ENCODE peak calls at places on chromosomes 12 and 14, in eight cellular contexts. One of them, this sample, is unnamed.

GRCh38 chr14:104582005-104582404 is 2.4 kb downstream of the C14orf180 start:
- DNase-seq in natural killer cell treated with Interleukin-12 subunit alpha and Interleukin-12 subunit beta and Interleukin-15 and Interleukin-18, amount 100 ng/mL, for 72 hours: no peak
- DNase-seq in SW 1271: no peak
- DNase-seq in SW480: no peak
- DNase-seq in Ammon's horn: no peak
- DNase-seq in IMR-90: no peak
- DNase-seq in non-pigmented ciliary epithelial cell: no peak
- DNase-seq in HFFc6: no peak
- DNase-seq in this sample: no peak

GRCh38 chr12:102964872-102965271 is 7.4 kb downstream of the ASCL1 start:
- DNase-seq in natural killer cell treated with Interleukin-12 subunit alpha and Interleukin-12 subunit beta and Interleukin-15 and Interleukin-18, amount 100 ng/mL, for 72 hours: no peak
- DNase-seq in SW 1271: no peak
- DNase-seq in SW480: peak
- DNase-seq in Ammon's horn: peak
- DNase-seq in IMR-90: no peak
- DNase-seq in non-pigmented ciliary epithelial cell: no peak
- DNase-seq in HFFc6: no peak
- DNase-seq in this sample: no peak

GRCh38 chr14:22168092-22168955 is 420.7 kb downstream of the DAD1 start:
- DNase-seq in natural killer cell treated with Interleukin-12 subunit alpha and Interleukin-12 subunit beta and Interleukin-15 and Interleukin-18, amount 100 ng/mL, for 72 hours: no peak
- DNase-seq in SW 1271: no peak
- DNase-seq in SW480: no peak
- DNase-seq in Ammon's horn: no peak
- DNase-seq in IMR-90: peak
- DNase-seq in non-pigmented ciliary epithelial cell: no peak
- DNase-seq in HFFc6: no peak
- DNase-seq in this sample: no peak

GRCh38 chr12:126897102-126897501 is 1369.9 kb upstream of the TMEM132C start:
- DNase-seq in natural killer cell treated with Interleukin-12 subunit alpha and Interleukin-12 subunit beta and Interleukin-15 and Interleukin-18, amount 100 ng/mL, for 72 hours: no peak
- DNase-seq in SW 1271: no peak
- DNase-seq in SW480: no peak
- DNase-seq in Ammon's horn: no peak
- DNase-seq in IMR-90: no peak
- DNase-seq in non-pigmented ciliary epithelial cell: no peak
- DNase-seq in HFFc6: no peak
- DNase-seq in this sample: no peak

GRCh38 chr12:124750787-124751471 is 112.7 kb downstream of the SCARB1 start:
- DNase-seq in natural killer cell treated with Interleukin-12 subunit alpha and Interleukin-12 subunit beta and Interleukin-15 and Interleukin-18, amount 100 ng/mL, for 72 hours: no peak
- DNase-seq in SW 1271: peak
- DNase-seq in SW480: no peak
- DNase-seq in Ammon's horn: no peak
- DNase-seq in IMR-90: no peak
- DNase-seq in non-pigmented ciliary epithelial cell: no peak
- DNase-seq in HFFc6: no peak
- DNase-seq in this sample: no peak

GRCh38 chr14:75562048-75562447 is 16.4 kb upstream of the FLVCR2 start:
- DNase-seq in natural killer cell treated with Interleukin-12 subunit alpha and Interleukin-12 subunit beta and Interleukin-15 and Interleukin-18, amount 100 ng/mL, for 72 hours: peak
- DNase-seq in SW 1271: no peak
- DNase-seq in SW480: no peak
- DNase-seq in Ammon's horn: no peak
- DNase-seq in IMR-90: no peak
- DNase-seq in non-pigmented ciliary epithelial cell: no peak
- DNase-seq in HFFc6: no peak
- DNase-seq in this sample: no peak

GRCh38 chr12:49439042-49439441 is 71.8 kb downstream of the SPATS2 start:
- DNase-seq in natural killer cell treated with Interleukin-12 subunit alpha and Interleukin-12 subunit beta and Interleukin-15 and Interleukin-18, amount 100 ng/mL, for 72 hours: no peak
- DNase-seq in SW 1271: no peak
- DNase-seq in SW480: no peak
- DNase-seq in Ammon's horn: no peak
- DNase-seq in IMR-90: no peak
- DNase-seq in non-pigmented ciliary epithelial cell: no peak
- DNase-seq in HFFc6: no peak
- DNase-seq in this sample: no peak

GRCh38 chr12:121536929-121537813 is 43.7 kb downstream of the KDM2B start:
- DNase-seq in natural killer cell treated with Interleukin-12 subunit alpha and Interleukin-12 subunit beta and Interleukin-15 and Interleukin-18, amount 100 ng/mL, for 72 hours: peak
- DNase-seq in SW 1271: peak
- DNase-seq in SW480: peak
- DNase-seq in Ammon's horn: peak
- DNase-seq in IMR-90: peak
- DNase-seq in non-pigmented ciliary epithelial cell: no peak
- DNase-seq in HFFc6: peak
- DNase-seq in this sample: peak

GRCh38 chr12:49540229-49541139 is 1.7 kb downstream of the KCNH3 start:
- DNase-seq in natural killer cell treated with Interleukin-12 subunit alpha and Interleukin-12 subunit beta and Interleukin-15 and Interleukin-18, amount 100 ng/mL, for 72 hours: no peak
- DNase-seq in SW 1271: no peak
- DNase-seq in SW480: peak
- DNase-seq in Ammon's horn: no peak
- DNase-seq in IMR-90: no peak
- DNase-seq in non-pigmented ciliary epithelial cell: no peak
- DNase-seq in HFFc6: no peak
- DNase-seq in this sample: no peak

GRCh38 chr12:89319606-89320005 is 32.7 kb downstream of the DUSP6 start:
- DNase-seq in natural killer cell treated with Interleukin-12 subunit alpha and Interleukin-12 subunit beta and Interleukin-15 and Interleukin-18, amount 100 ng/mL, for 72 hours: no peak
- DNase-seq in SW 1271: no peak
- DNase-seq in SW480: no peak
- DNase-seq in Ammon's horn: no peak
- DNase-seq in IMR-90: no peak
- DNase-seq in non-pigmented ciliary epithelial cell: no peak
- DNase-seq in HFFc6: no peak
- DNase-seq in this sample: no peak

GRCh38 chr14:54085137-54085810 is 128.6 kb upstream of the BMP4 start:
- DNase-seq in natural killer cell treated with Interleukin-12 subunit alpha and Interleukin-12 subunit beta and Interleukin-15 and Interleukin-18, amount 100 ng/mL, for 72 hours: no peak
- DNase-seq in SW 1271: no peak
- DNase-seq in SW480: no peak
- DNase-seq in Ammon's horn: no peak
- DNase-seq in IMR-90: peak
- DNase-seq in non-pigmented ciliary epithelial cell: no peak
- DNase-seq in HFFc6: peak
- DNase-seq in this sample: no peak

GRCh38 chr12:6724409-6724797 is 557 bp downstream of the COPS7A start:
- DNase-seq in natural killer cell treated with Interleukin-12 subunit alpha and Interleukin-12 subunit beta and Interleukin-15 and Interleukin-18, amount 100 ng/mL, for 72 hours: peak
- DNase-seq in SW 1271: peak
- DNase-seq in SW480: peak
- DNase-seq in Ammon's horn: peak
- DNase-seq in IMR-90: peak
- DNase-seq in non-pigmented ciliary epithelial cell: no peak
- DNase-seq in HFFc6: no peak
- DNase-seq in this sample: peak

GRCh38 chr14:99563749-99564129 is 40.3 kb downstream of the CCDC85C start:
- DNase-seq in natural killer cell treated with Interleukin-12 subunit alpha and Interleukin-12 subunit beta and Interleukin-15 and Interleukin-18, amount 100 ng/mL, for 72 hours: no peak
- DNase-seq in SW 1271: no peak
- DNase-seq in SW480: no peak
- DNase-seq in Ammon's horn: no peak
- DNase-seq in IMR-90: no peak
- DNase-seq in non-pigmented ciliary epithelial cell: no peak
- DNase-seq in HFFc6: no peak
- DNase-seq in this sample: no peak

GRCh38 chr14:67982711-67983608 is 163.4 kb downstream of the RAD51B start:
- DNase-seq in natural killer cell treated with Interleukin-12 subunit alpha and Interleukin-12 subunit beta and Interleukin-15 and Interleukin-18, amount 100 ng/mL, for 72 hours: no peak
- DNase-seq in SW 1271: no peak
- DNase-seq in SW480: no peak
- DNase-seq in Ammon's horn: no peak
- DNase-seq in IMR-90: peak
- DNase-seq in non-pigmented ciliary epithelial cell: no peak
- DNase-seq in HFFc6: no peak
- DNase-seq in this sample: no peak

GRCh38 chr12:71846322-71846940 is 6.9 kb downstream of the TBC1D15 start:
- DNase-seq in natural killer cell treated with Interleukin-12 subunit alpha and Interleukin-12 subunit beta and Interleukin-15 and Interleukin-18, amount 100 ng/mL, for 72 hours: no peak
- DNase-seq in SW 1271: peak
- DNase-seq in SW480: peak
- DNase-seq in Ammon's horn: peak
- DNase-seq in IMR-90: peak
- DNase-seq in non-pigmented ciliary epithelial cell: no peak
- DNase-seq in HFFc6: peak
- DNase-seq in this sample: no peak

GRCh38 chr12:131482199-131482598 is 228.7 kb upstream of the SFSWAP start:
- DNase-seq in natural killer cell treated with Interleukin-12 subunit alpha and Interleukin-12 subunit beta and Interleukin-15 and Interleukin-18, amount 100 ng/mL, for 72 hours: no peak
- DNase-seq in SW 1271: no peak
- DNase-seq in SW480: no peak
- DNase-seq in Ammon's horn: no peak
- DNase-seq in IMR-90: no peak
- DNase-seq in non-pigmented ciliary epithelial cell: no peak
- DNase-seq in HFFc6: no peak
- DNase-seq in this sample: no peak

GRCh38 chr12:113266106-113266895 is 45.0 kb downstream of the TPCN1 start:
- DNase-seq in natural killer cell treated with Interleukin-12 subunit alpha and Interleukin-12 subunit beta and Interleukin-15 and Interleukin-18, amount 100 ng/mL, for 72 hours: no peak
- DNase-seq in SW 1271: no peak
- DNase-seq in SW480: no peak
- DNase-seq in Ammon's horn: no peak
- DNase-seq in IMR-90: no peak
- DNase-seq in non-pigmented ciliary epithelial cell: no peak
- DNase-seq in HFFc6: no peak
- DNase-seq in this sample: no peak

GRCh38 chr14:105430042-105430441 is 10.4 kb downstream of the MTA1 start:
- DNase-seq in natural killer cell treated with Interleukin-12 subunit alpha and Interleukin-12 subunit beta and Interleukin-15 and Interleukin-18, amount 100 ng/mL, for 72 hours: no peak
- DNase-seq in SW 1271: no peak
- DNase-seq in SW480: no peak
- DNase-seq in Ammon's horn: no peak
- DNase-seq in IMR-90: no peak
- DNase-seq in non-pigmented ciliary epithelial cell: no peak
- DNase-seq in HFFc6: no peak
- DNase-seq in this sample: no peak

This sample was measured in prostate gland.